ENCODE peak calls at places on chromosomes 11 and 22, in seven cellular contexts. K is RCC 7860, F is GM03348, X is H9, C is right atrium auricular region, R is NCI-H146, G is pulmonary artery endothelial cell. B is an unnamed sample.

GRCh38 chr11:59616396-59616982 is 915 bp upstream of the OSBP start:
- DNase-seq in K (no peak), F (no peak), X (no peak), C (no peak), R (no peak), G (no peak), B (no peak)

GRCh38 chr11:119839504-119840133 is 110.6 kb upstream of the NECTIN1 start:
- DNase-seq in K (no peak), F (no peak), X (no peak), C (no peak), R (peak), G (no peak), B (no peak)

GRCh38 chr11:122170815-122171475 is 54.9 kb upstream of the BLID start:
- DNase-seq in K (peak), F (peak), X (no peak), C (no peak), R (no peak), G (no peak), B (no peak)

GRCh38 chr22:17912942-17913704 is 111.2 kb downstream of the MICAL3 start:
- DNase-seq in K (no peak), F (no peak), X (no peak), C (no peak), R (no peak), G (no peak), B (no peak)

GRCh38 chr11:79045811-79046304 is 395.0 kb downstream of the TENM4 start:
- DNase-seq in K (peak), F (no peak), X (no peak), C (no peak), R (no peak), G (no peak), B (no peak)

GRCh38 chr11:29100967-29101366 is 915.9 kb downstream of the KCNA4 start:
- DNase-seq in K (no peak), F (no peak), X (no peak), C (no peak), R (no peak), G (no peak), B (no peak)

GRCh38 chr11:16015736-16016135 is 340.6 kb downstream of the SOX6 start:
- DNase-seq in K (no peak), F (no peak), X (no peak), C (no peak), R (no peak), G (no peak), B (no peak)

GRCh38 chr11:12802418-12803085 is 128.3 kb downstream of the TEAD1 start:
- DNase-seq in K (peak), F (no peak), X (no peak), C (peak), R (peak), G (peak), B (no peak)

GRCh38 chr22:19483481-19484244 is 3.9 kb downstream of the CDC45 start:
- DNase-seq in K (no peak), F (no peak), X (no peak), C (no peak), R (no peak), G (peak), B (no peak)

GRCh38 chr22:37627545-37627944 is 11.9 kb upstream of the SH3BP1 start:
- DNase-seq in K (no peak), F (no peak), X (no peak), C (no peak), R (no peak), G (no peak), B (no peak)

GRCh38 chr11:114280696-114281095 is 15.5 kb upstream of the NNMT start:
- DNase-seq in K (peak), F (peak), X (peak), C (no peak), R (peak), G (peak), B (no peak)

GRCh38 chr11:111283945-111284481 is 14.3 kb upstream of the POU2AF3 start:
- DNase-seq in K (no peak), F (no peak), X (peak), C (no peak), R (no peak), G (no peak), B (no peak)

GRCh38 chr11:130103296-130103814 is 33.7 kb downstream of the APLP2 start:
- DNase-seq in K (peak), F (peak), X (no peak), C (no peak), R (no peak), G (no peak), B (peak)

GRCh38 chr11:66363805-66364535 is 7.6 kb downstream of the SLC29A2 start:
- DNase-seq in K (no peak), F (peak), X (peak), C (no peak), R (peak), G (no peak), B (no peak)